ENCODE peak calls at places on chromosome 12, in eight cellular contexts. S, V, C, A, Z, L, W and F are unnamed samples.

GRCh38 chr12:26122681-26123481 is 2.0 kb downstream of the BHLHE41 start:
- DNase-seq in Z (peak; percentile 81), S (peak; percentile 79), L (peak; percentile 79), C (peak; percentile 87), W (no peak), A (peak; percentile 74), V (peak; percentile 51), F (peak; percentile 21)

GRCh38 chr12:3365416-3366385 is 125.3 kb upstream of the PRMT8 start:
- DNase-seq in L (no peak), C (peak; percentile 12), Z (no peak), A (peak; percentile 64), V (no peak), S (no peak), W (no peak), F (no peak)

GRCh38 chr12:70721958-70722357 is 84.7 kb upstream of the PTPRB start:
- DNase-seq in V (no peak), Z (no peak), A (no peak), L (no peak), S (no peak), C (no peak), W (no peak), F (no peak)

GRCh38 chr12:52909796-52910195 is 4.9 kb upstream of the KRT8 start:
- DNase-seq in W (no peak), Z (no peak), V (no peak), A (no peak), L (no peak), S (no peak), C (no peak), F (no peak)

GRCh38 chr12:46371718-46372130 is 849 bp downstream of the SLC38A2 start:
- DNase-seq in Z (peak; percentile 73), L (no peak), W (no peak), V (peak; percentile 74), C (peak; percentile 83), S (peak; percentile 44), A (peak; percentile 35), F (peak; percentile 68)

GRCh38 chr12:3123729-3124128 is 46.5 kb downstream of the TSPAN9 start:
- DNase-seq in A (peak; percentile 18), L (no peak), W (no peak), C (peak; percentile 60), Z (no peak), V (no peak), S (no peak), F (no peak)

GRCh38 chr12:60210756-60211155 is 614.9 kb downstream of the SLC16A7 start:
- DNase-seq in S (no peak), A (no peak), V (no peak), W (no peak), Z (no peak), C (no peak), L (no peak), F (no peak)

GRCh38 chr12:99911076-99911475 is 73.7 kb downstream of the ANKS1B start:
- DNase-seq in C (peak; percentile 96), V (peak; percentile 45), Z (peak; percentile 97), W (no peak), L (peak; percentile 25), S (peak; percentile 89), A (peak; percentile 91), F (no peak)

GRCh38 chr12:26523708-26524150 is 309.3 kb downstream of the ITPR2 start:
- DNase-seq in Z (peak; percentile 61), L (peak; percentile 90), S (peak; percentile 93), A (no peak), C (peak; percentile 93), V (peak; percentile 91), W (no peak), F (peak; percentile 80)

GRCh38 chr12:28035483-28035882 is 63.0 kb upstream of the PTHLH start:
- DNase-seq in Z (peak; percentile 62), C (peak; percentile 72), S (peak; percentile 87), V (no peak), A (peak; percentile 100), W (no peak), L (no peak), F (no peak)

GRCh38 chr12:13033266-13033875 is 10.8 kb upstream of the FAM234B start:
- DNase-seq in S (peak; percentile 28), V (no peak), W (no peak), A (no peak), L (no peak), Z (no peak), C (peak; percentile 48), F (no peak)

GRCh38 chr12:116959198-116959460 is 48.4 kb downstream of the FBXW8 start:
- DNase-seq in S (peak; percentile 47), V (no peak), W (no peak), L (no peak), C (no peak), Z (no peak), A (peak; percentile 75), F (no peak)

GRCh38 chr12:116958402-116959197 is 47.9 kb downstream of the FBXW8 start:
- DNase-seq in C (peak; percentile 23), L (no peak), A (peak; percentile 97), S (peak; percentile 46), W (no peak), V (no peak), Z (peak; percentile 16), F (no peak)

GRCh38 chr12:116962783-116963356 is 52.1 kb downstream of the FBXW8 start:
- DNase-seq in Z (no peak), S (no peak), L (no peak), C (no peak), V (no peak), A (no peak), W (no peak), F (no peak)

GRCh38 chr12:116962197-116962596 is 51.4 kb downstream of the FBXW8 start:
- DNase-seq in Z (no peak), S (no peak), A (no peak), L (no peak), C (no peak), V (no peak), W (no peak), F (no peak)

GRCh38 chr12:116959845-116960514 is 49.2 kb downstream of the FBXW8 start:
- DNase-seq in A (peak; percentile 68), W (no peak), L (no peak), Z (no peak), V (no peak), C (no peak), S (no peak), F (peak; percentile 61)
- H3K4me1 ChIP-seq in A (peaks cover 39% of the 10 kb centered on the region), W (no peaks in the 10 kb centered on the region), L (no peaks in the 10 kb centered on the region), Z (peaks cover 27% of the 10 kb centered on the region), V (peaks cover 5% of the 10 kb centered on the region), C (no peaks in the 10 kb centered on the region), S (peaks cover 18% of the 10 kb centered on the region), F (peaks cover 68% of the 10 kb centered on the region)

DNA sequence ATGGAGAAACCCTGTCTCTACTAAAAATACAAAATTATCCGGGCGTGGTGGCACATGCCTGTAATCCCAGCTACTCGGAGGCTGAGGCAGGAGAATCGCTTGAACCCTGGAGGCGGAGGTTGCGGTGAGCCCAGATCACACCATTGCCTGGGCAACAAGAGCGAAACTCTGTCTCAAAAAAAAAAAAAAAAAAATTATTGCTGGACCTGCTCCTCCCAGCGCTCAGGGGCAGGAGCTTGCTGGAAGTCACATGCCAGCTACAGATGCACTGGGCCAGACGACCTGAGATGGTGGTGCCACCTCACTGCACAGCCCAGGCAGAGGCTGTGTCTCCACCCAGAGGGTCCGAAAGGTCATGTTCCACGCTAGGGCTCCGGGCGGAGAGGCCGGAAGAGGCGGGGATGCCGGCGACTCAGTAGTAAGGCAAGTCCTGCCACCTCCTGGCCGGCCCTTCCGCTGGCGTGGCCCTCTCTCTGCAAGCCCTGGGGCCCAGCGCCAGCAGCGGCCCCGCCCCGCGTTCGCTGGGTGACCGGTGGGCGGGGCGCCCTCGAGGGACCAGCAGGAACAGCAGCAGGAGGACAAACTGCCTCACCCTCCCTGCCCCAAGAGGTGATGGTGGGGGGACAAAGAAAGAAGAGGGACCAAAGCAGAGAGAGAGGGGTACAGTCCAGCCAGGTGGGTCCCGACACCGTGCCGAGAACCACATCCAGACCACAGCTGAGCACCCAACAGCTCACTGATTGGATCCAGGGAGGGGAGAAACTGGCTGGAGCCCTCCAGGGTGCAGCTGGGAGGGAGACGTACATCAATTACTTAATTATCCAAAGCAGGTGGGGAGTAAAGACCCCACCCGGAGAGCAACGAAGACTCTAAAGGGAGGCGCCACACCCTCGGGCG is 3.6 kb upstream of the RHOF start:
- DNase-seq in C (peak; percentile 96), S (peak; percentile 83), Z (peak; percentile 93), V (peak; percentile 94), L (peak; percentile 90), A (peak; percentile 97), W (no peak), F (peak; percentile 92)
- H3K4me1 ChIP-seq in C (peaks cover 38% of the 10 kb centered on the region), S (peaks cover 34% of the 10 kb centered on the region), Z (peaks cover 58% of the 10 kb centered on the region), V (peaks cover 3% of the 10 kb centered on the region), L (peaks cover 33% of the 10 kb centered on the region), A (peaks cover 67% of the 10 kb centered on the region), W (peaks cover 37% of the 10 kb centered on the region), F (peaks cover 16% of the 10 kb centered on the region)

GRCh38 chr12:54030889-54031860 is 1.7 kb upstream of the HOXC5 start:
- DNase-seq in L (no peak), C (peak; percentile 95), W (no peak), V (no peak), S (peak; percentile 19), Z (peak; percentile 60), A (no peak), F (no peak)

GRCh38 chr12:54032220-54032619 is 630 bp upstream of the HOXC5 start:
- DNase-seq in Z (no peak), S (no peak), A (no peak), V (no peak), L (no peak), W (no peak), C (no peak), F (no peak)

GRCh38 chr12:54033980-54034783 is 1.3 kb downstream of the HOXC5 start:
- DNase-seq in A (no peak), S (no peak), Z (peak; percentile 21), V (no peak), L (no peak), C (peak; percentile 74), W (no peak), F (no peak)

GRCh38 chr12:54033106-54033979 is 493 bp downstream of the HOXC5 start:
- DNase-seq in A (peak; percentile 64), V (no peak), Z (no peak), C (peak; percentile 87), L (peak; percentile 58), W (no peak), S (no peak), F (peak; percentile 69)

DNA sequence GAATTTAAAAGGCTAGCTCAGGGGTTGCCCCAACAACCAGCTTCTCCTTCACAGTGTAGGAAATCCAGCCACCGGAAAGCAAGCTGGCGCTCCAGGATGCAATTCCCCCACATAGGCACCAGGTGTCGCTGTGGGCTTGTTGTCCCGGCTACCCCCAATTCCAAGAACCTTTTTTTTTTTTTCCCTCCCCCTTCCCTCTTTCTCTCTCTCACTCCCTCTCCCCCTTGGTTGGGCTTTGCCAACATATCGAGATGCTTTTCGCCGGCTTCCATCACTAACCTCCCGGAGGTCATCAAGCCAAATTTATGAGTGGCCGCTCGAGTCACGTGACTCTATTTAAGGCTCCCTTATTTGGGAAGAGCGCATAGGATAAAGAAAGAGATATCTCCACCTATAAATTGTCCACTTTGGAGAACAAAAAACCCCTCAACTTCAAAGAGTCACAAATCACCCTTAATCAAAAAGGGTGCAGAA is at the start of gene HOXC5:
- DNase-seq in A (peak; percentile 84), S (peak; percentile 38), W (peak; percentile 23), C (peak; percentile 81), Z (peak; percentile 65), V (peak; percentile 66), L (peak; percentile 83), F (peak; percentile 81)
- H3K4me1 ChIP-seq in A (peaks cover 21% of the 10 kb centered on the region), S (no peaks in the 10 kb centered on the region), W (peaks cover 20% of the 10 kb centered on the region), C (peaks cover 30% of the 10 kb centered on the region), Z (peaks cover 53% of the 10 kb centered on the region), V (no peaks in the 10 kb centered on the region), L (no peaks in the 10 kb centered on the region), F (peaks cover 28% of the 10 kb centered on the region)

DNA sequence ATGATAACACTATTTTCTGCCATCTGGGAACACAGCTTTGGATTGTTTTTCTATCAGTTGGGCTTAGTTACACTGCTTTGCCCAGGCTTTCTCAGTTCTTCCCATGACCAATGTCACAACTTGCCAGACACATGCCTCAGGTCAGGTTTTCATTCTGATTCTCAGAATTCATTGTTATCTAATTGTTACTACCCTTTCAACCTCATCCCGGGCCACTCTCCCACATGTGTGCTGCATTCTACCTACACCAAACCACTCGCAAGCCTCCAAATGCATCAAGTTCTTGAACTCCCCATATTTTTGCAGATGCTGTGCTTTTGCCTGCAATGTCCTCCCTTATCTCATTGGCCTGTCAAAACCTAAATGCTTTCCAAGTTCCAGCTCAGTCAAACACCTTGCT is 36.3 kb downstream of the NELL2 start:
- DNase-seq in S (no peak), W (no peak), C (no peak), A (no peak), V (no peak), L (no peak), Z (no peak), F (no peak)
- H3K4me1 ChIP-seq in S (no peaks in the 10 kb centered on the region), W (peaks cover 26% of the 10 kb centered on the region), C (no peaks in the 10 kb centered on the region), A (no peaks in the 10 kb centered on the region), V (no peaks in the 10 kb centered on the region), L (no peaks in the 10 kb centered on the region), Z (no peaks in the 10 kb centered on the region), F (no peaks in the 10 kb centered on the region)